ENCODE peak calls at places on chromosomes 1 and 21, in four cellular contexts. C is activated CD4-positive, alpha-beta T cell treated with anti-CD3 and anti-CD28 coated beads, Interleukin-2, amount 50 U/mL, for 1 hour; J is kidney tubule cell; Y is NCI-H748 treated with DMSO at 0.1 percent for 48 hours. F is an unnamed sample.

GRCh38 chr1:182784556-182785171 is 4.9 kb upstream of the NPL start:
- DNase-seq in C (no peak), J (peak), Y (peak), F (peak)

GRCh38 chr1:160961419-160961818 is 6.8 kb upstream of the ITLN2 start:
- DNase-seq in C (no peak), J (no peak), Y (no peak), F (no peak)

GRCh38 chr1:47689894-47690293 is 252.1 kb downstream of the FOXD2 start:
- DNase-seq in C (no peak), J (no peak), Y (no peak), F (no peak)

GRCh38 chr1:8497196-8497878 is 179.4 kb downstream of the SLC45A1 start:
- DNase-seq in C (no peak), J (peak), Y (no peak), F (no peak)

GRCh38 chr1:32878183-32878582 is 7.5 kb upstream of the FNDC5 start:
- DNase-seq in C (no peak), J (peak), Y (no peak), F (no peak)

GRCh38 chr1:226884116-226884515 is 13.7 kb downstream of the PSEN2 start:
- DNase-seq in C (no peak), J (no peak), Y (no peak), F (no peak)

GRCh38 chr1:75908717-75909152 is 23.5 kb downstream of the ASB17 start:
- DNase-seq in C (no peak), J (peak), Y (peak), F (no peak)

GRCh38 chr1:113905435-113905861 is 322 bp downstream of the DCLRE1B start:
- DNase-seq in C (no peak), J (peak), Y (peak), F (no peak)

GRCh38 chr1:100100202-100100601 is 32.5 kb downstream of the SASS6 start:
- DNase-seq in C (no peak), J (no peak), Y (no peak), F (no peak)

GRCh38 chr1:14487671-14488070 is 110.8 kb upstream of the KAZN start:
- DNase-seq in C (no peak), J (peak), Y (no peak), F (no peak)

GRCh38 chr1:115838805-115839705 is 1.9 kb downstream of the NHLH2 start:
- DNase-seq in C (no peak), J (peak), Y (no peak), F (peak)

GRCh38 chr1:194705123-194705522 is 1518.7 kb upstream of the B3GALT2 start:
- DNase-seq in C (no peak), J (no peak), Y (no peak), F (no peak)

GRCh38 chr1:182113879-182114626 is 52.5 kb upstream of the ZNF648 start:
- DNase-seq in C (no peak), J (no peak), Y (no peak), F (no peak)

GRCh38 chr1:59083946-59084865 is 212.7 kb upstream of the FGGY start:
- DNase-seq in C (no peak), J (peak), Y (no peak), F (no peak)

GRCh38 chr1:58249729-58250586 is 296.6 kb downstream of the OMA1 start:
- DNase-seq in C (no peak), J (peak), Y (peak), F (no peak)

GRCh38 chr1:100347009-100347966 is 5.0 kb upstream of the CDC14A start:
- DNase-seq in C (no peak), J (no peak), Y (no peak), F (no peak)

GRCh38 chr21:29318354-29318753 is 19.6 kb downstream of the BACH1 start:
- DNase-seq in C (no peak), J (peak), Y (no peak), F (no peak)

GRCh38 chr1:48947761-48948537 is 171.3 kb upstream of the BEND5 start:
- DNase-seq in C (no peak), J (peak), Y (no peak), F (no peak)

GRCh38 chr21:40227111-40227510 is 359.9 kb downstream of the PCP4 start:
- DNase-seq in C (no peak), J (no peak), Y (no peak), F (no peak)

GRCh38 chr1:26785611-26786436 is 1.9 kb upstream of the PIGV start:
- DNase-seq in C (no peak), J (peak), Y (no peak), F (no peak)

GRCh38 chr1:8211620-8212442 is 106.1 kb upstream of the SLC45A1 start:
- DNase-seq in C (no peak), J (peak), Y (no peak), F (no peak)

GRCh38 chr1:61287734-61288133 is 205.4 kb downstream of the NFIA start:
- DNase-seq in C (no peak), J (peak), Y (no peak), F (no peak)

GRCh38 chr1:235017191-235017590 is 111.4 kb downstream of the TOMM20 start:
- DNase-seq in C (no peak), J (no peak), Y (no peak), F (no peak)

GRCh38 chr1:233327938-233328660 is 575 bp downstream of the MAP3K21 start:
- DNase-seq in C (peak), J (peak), Y (no peak), F (peak)

GRCh38 chr1:22916469-22916817 is 56.2 kb downstream of the LACTBL1 start:
- DNase-seq in C (no peak), J (no peak), Y (no peak), F (peak)

GRCh38 chr21:38824124-38824822 is 18.5 kb downstream of the ETS2 start:
- DNase-seq in C (no peak), J (no peak), Y (no peak), F (peak)

GRCh38 chr1:106536741-106537140 is 519.7 kb upstream of the PRMT6 start:
- DNase-seq in C (no peak), J (peak), Y (no peak), F (no peak)

GRCh38 chr21:45583831-45584509 is 41.7 kb upstream of the SLC19A1 start:
- DNase-seq in C (no peak), J (no peak), Y (no peak), F (no peak)

GRCh38 chr1:18531503-18531845 is 50.7 kb downstream of the KLHDC7A start:
- DNase-seq in C (no peak), J (no peak), Y (no peak), F (no peak)